ENCODE peak calls at places on chromosome 14, in five cellular contexts. One of them, this sample, is unnamed.

GRCh38 chr14:41605550-41606248 is 977 bp upstream of the LRFN5 start:
- DNase-seq in RWPE1: no peak
- DNase-seq in tibial artery: no peak
- DNase-seq in neural crest cell: peak
- DNase-seq in testis: peak
- DNase-seq in this sample: peak

GRCh38 chr14:61569783-61570182 is 125.5 kb upstream of the HIF1A start:
- DNase-seq in RWPE1: peak
- DNase-seq in tibial artery: peak
- DNase-seq in neural crest cell: no peak
- DNase-seq in testis: no peak
- DNase-seq in this sample: no peak

GRCh38 chr14:29518335-29518734 is 409.3 kb downstream of the PRKD1 start:
- DNase-seq in RWPE1: no peak
- DNase-seq in tibial artery: no peak
- DNase-seq in neural crest cell: no peak
- DNase-seq in testis: no peak
- DNase-seq in this sample: no peak

GRCh38 chr14:80477388-80478160 is 266.3 kb upstream of the DIO2 start:
- DNase-seq in RWPE1: no peak
- DNase-seq in tibial artery: no peak
- DNase-seq in neural crest cell: no peak
- DNase-seq in testis: no peak
- DNase-seq in this sample: no peak

GRCh38 chr14:30243805-30244204 is 315.2 kb upstream of the G2E3 start:
- DNase-seq in RWPE1: peak
- DNase-seq in tibial artery: no peak
- DNase-seq in neural crest cell: no peak
- DNase-seq in testis: no peak
- DNase-seq in this sample: no peak

GRCh38 chr14:71362920-71363584 is 455.8 kb downstream of the PCNX1 start:
- DNase-seq in RWPE1: no peak
- DNase-seq in tibial artery: no peak
- DNase-seq in neural crest cell: no peak
- DNase-seq in testis: no peak
- DNase-seq in this sample: peak

GRCh38 chr14:72552236-72552635 is 341.7 kb downstream of the DPF3 start:
- DNase-seq in RWPE1: no peak
- DNase-seq in tibial artery: no peak
- DNase-seq in neural crest cell: no peak
- DNase-seq in testis: no peak
- DNase-seq in this sample: no peak

GRCh38 chr14:73738518-73739173 is 24.5 kb upstream of the PNMA1 start:
- DNase-seq in RWPE1: no peak
- DNase-seq in tibial artery: no peak
- DNase-seq in neural crest cell: no peak
- DNase-seq in testis: no peak
- DNase-seq in this sample: no peak

GRCh38 chr14:73452341-73453191 is 5.8 kb downstream of the NUMB start:
- DNase-seq in RWPE1: peak
- DNase-seq in tibial artery: no peak
- DNase-seq in neural crest cell: no peak
- DNase-seq in testis: no peak
- DNase-seq in this sample: no peak

GRCh38 chr14:86779416-86779815 is 1213.6 kb downstream of the GALC start:
- DNase-seq in RWPE1: peak
- DNase-seq in tibial artery: no peak
- DNase-seq in neural crest cell: no peak
- DNase-seq in testis: no peak
- DNase-seq in this sample: no peak

DNA sequence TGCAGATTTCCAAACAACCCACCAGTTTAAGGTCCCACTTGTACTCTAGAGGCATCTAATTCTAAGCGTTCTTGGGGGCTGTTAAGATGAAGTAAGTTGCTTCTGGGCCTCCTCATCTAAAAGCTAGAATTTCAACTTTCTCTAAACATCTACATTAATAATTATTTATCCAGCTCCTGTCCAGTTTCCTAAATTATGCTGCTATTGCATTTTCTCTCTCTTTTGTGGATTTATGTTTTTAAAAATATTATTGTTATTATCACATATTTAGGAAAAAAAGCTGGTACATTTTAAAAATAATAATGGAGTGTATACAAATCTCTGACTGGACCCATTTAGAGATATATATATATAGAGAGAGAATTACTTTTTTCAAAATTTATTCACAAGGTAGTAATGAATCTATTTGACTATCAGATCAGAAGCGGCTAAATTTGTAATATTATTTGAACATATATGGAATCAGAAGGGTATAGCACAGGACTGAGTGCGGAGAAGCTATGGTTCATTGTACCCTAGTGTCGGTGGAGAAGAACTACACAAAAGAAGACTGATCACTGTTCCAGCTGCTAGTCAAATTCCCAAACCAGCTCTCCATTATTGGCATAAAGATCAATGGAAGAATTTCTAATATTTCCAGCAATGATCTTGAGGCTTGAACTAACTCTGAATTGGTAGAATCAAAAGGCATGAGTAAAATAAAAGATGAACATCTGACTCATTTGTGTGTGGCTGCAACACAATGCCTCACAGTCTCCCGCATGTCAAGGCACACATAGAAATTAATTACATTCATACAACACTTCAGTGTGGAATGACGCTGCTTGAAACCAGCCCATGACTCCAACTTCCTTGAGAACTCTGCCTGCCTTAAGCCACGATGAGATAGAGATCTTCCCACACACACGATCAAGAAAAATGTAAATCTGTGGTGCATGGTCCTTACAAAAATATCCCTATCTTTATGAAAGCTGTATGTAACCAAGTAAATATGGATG is 433.4 kb upstream of the OR4E1 start:
- DNase-seq in RWPE1: peak
- DNase-seq in tibial artery: no peak
- DNase-seq in neural crest cell: no peak
- DNase-seq in testis: no peak
- DNase-seq in this sample: no peak
- TF ChIP-seq CTCF in RWPE1: no peak
- TF ChIP-seq CTCF in tibial artery: no peak
- TF ChIP-seq CTCF in neural crest cell: peak
- TF ChIP-seq CTCF in testis: no peak
- TF ChIP-seq CTCF in this sample: no peak

GRCh38 chr14:34064349-34064748 is 113.5 kb upstream of the EGLN3 start:
- DNase-seq in RWPE1: no peak
- DNase-seq in tibial artery: peak
- DNase-seq in neural crest cell: no peak
- DNase-seq in testis: peak
- DNase-seq in this sample: no peak
- TF ChIP-seq CTCF in RWPE1: no peak
- TF ChIP-seq CTCF in tibial artery: no peak
- TF ChIP-seq CTCF in neural crest cell: no peak
- TF ChIP-seq CTCF in testis: no peak
- TF ChIP-seq CTCF in this sample: no peak

GRCh38 chr14:102326583-102326982 is 7.0 kb downstream of the ZNF839 start:
- DNase-seq in RWPE1: no peak
- DNase-seq in tibial artery: no peak
- DNase-seq in neural crest cell: no peak
- DNase-seq in testis: no peak
- DNase-seq in this sample: no peak

GRCh38 chr14:102333795-102334415 is 14.4 kb downstream of the ZNF839 start:
- DNase-seq in RWPE1: no peak
- DNase-seq in tibial artery: no peak
- DNase-seq in neural crest cell: no peak
- DNase-seq in testis: no peak
- DNase-seq in this sample: no peak

GRCh38 chr14:102333395-102333794 is 13.8 kb downstream of the ZNF839 start:
- DNase-seq in RWPE1: no peak
- DNase-seq in tibial artery: no peak
- DNase-seq in neural crest cell: no peak
- DNase-seq in testis: no peak
- DNase-seq in this sample: no peak

GRCh38 chr14:102335163-102335562 is 15.6 kb downstream of the ZNF839 start:
- DNase-seq in RWPE1: no peak
- DNase-seq in tibial artery: no peak
- DNase-seq in neural crest cell: no peak
- DNase-seq in testis: no peak
- DNase-seq in this sample: no peak

GRCh38 chr14:102330806-102331205 is 11.3 kb downstream of the ZNF839 start:
- DNase-seq in RWPE1: no peak
- DNase-seq in tibial artery: no peak
- DNase-seq in neural crest cell: no peak
- DNase-seq in testis: peak
- DNase-seq in this sample: no peak
- TF ChIP-seq CTCF in RWPE1: no peak
- TF ChIP-seq CTCF in tibial artery: no peak
- TF ChIP-seq CTCF in neural crest cell: no peak
- TF ChIP-seq CTCF in testis: no peak
- TF ChIP-seq CTCF in this sample: no peak

GRCh38 chr14:54398028-54398368 is 1.2 kb downstream of the CDKN3 start:
- DNase-seq in RWPE1: no peak
- DNase-seq in tibial artery: no peak
- DNase-seq in neural crest cell: no peak
- DNase-seq in testis: no peak
- DNase-seq in this sample: no peak
- TF ChIP-seq CTCF in RWPE1: no peak
- TF ChIP-seq CTCF in tibial artery: no peak
- TF ChIP-seq CTCF in neural crest cell: no peak
- TF ChIP-seq CTCF in testis: no peak
- TF ChIP-seq CTCF in this sample: no peak

DNA sequence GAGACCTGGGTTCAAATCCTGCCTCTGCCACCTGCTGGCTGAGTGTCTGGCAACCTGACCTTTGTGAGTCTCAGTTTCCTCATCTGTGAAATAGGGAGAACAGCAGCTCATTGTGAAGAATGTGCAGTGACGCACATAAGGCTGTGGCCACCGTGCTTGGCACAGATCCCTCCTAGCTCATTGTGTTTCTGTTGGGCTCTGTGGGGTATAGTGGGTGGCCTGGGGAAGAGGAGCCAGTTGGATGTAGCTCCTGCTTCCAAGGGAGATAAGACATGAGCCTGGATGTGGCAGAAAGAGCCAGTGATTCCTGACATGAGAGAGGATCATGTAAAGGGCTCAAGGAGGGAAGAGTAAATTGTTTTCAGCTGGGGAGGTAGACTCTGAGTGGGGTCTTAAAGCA is 120.0 kb downstream of the ESRRB start:
- DNase-seq in RWPE1: no peak
- DNase-seq in tibial artery: no peak
- DNase-seq in neural crest cell: no peak
- DNase-seq in testis: no peak
- DNase-seq in this sample: no peak
- TF ChIP-seq CTCF in RWPE1: no peak
- TF ChIP-seq CTCF in tibial artery: no peak
- TF ChIP-seq CTCF in neural crest cell: no peak
- TF ChIP-seq CTCF in testis: no peak
- TF ChIP-seq CTCF in this sample: no peak

GRCh38 chr14:65414961-65415589 is 2.5 kb downstream of the FUT8 start:
- DNase-seq in RWPE1: peak
- DNase-seq in tibial artery: no peak
- DNase-seq in neural crest cell: no peak
- DNase-seq in testis: peak
- DNase-seq in this sample: peak
- TF ChIP-seq CTCF in RWPE1: peak
- TF ChIP-seq CTCF in tibial artery: peak
- TF ChIP-seq CTCF in neural crest cell: peak
- TF ChIP-seq CTCF in testis: peak
- TF ChIP-seq CTCF in this sample: peak

GRCh38 chr14:31543969-31544799 is 17.0 kb upstream of the NUBPL start:
- DNase-seq in RWPE1: no peak
- DNase-seq in tibial artery: no peak
- DNase-seq in neural crest cell: no peak
- DNase-seq in testis: no peak
- DNase-seq in this sample: no peak
- TF ChIP-seq CTCF in RWPE1: no peak
- TF ChIP-seq CTCF in tibial artery: no peak
- TF ChIP-seq CTCF in neural crest cell: peak
- TF ChIP-seq CTCF in testis: no peak
- TF ChIP-seq CTCF in this sample: no peak

GRCh38 chr14:56394826-56395543 is 184.6 kb upstream of the TMEM260 start:
- DNase-seq in RWPE1: no peak
- DNase-seq in tibial artery: no peak
- DNase-seq in neural crest cell: no peak
- DNase-seq in testis: no peak
- DNase-seq in this sample: no peak

GRCh38 chr14:56386024-56386423 is 193.6 kb upstream of the TMEM260 start:
- DNase-seq in RWPE1: no peak
- DNase-seq in tibial artery: no peak
- DNase-seq in neural crest cell: no peak
- DNase-seq in testis: no peak
- DNase-seq in this sample: no peak

GRCh38 chr14:56390859-56391258 is 188.7 kb upstream of the TMEM260 start:
- DNase-seq in RWPE1: no peak
- DNase-seq in tibial artery: no peak
- DNase-seq in neural crest cell: no peak
- DNase-seq in testis: no peak
- DNase-seq in this sample: no peak
- TF ChIP-seq CTCF in RWPE1: no peak
- TF ChIP-seq CTCF in tibial artery: no peak
- TF ChIP-seq CTCF in neural crest cell: no peak
- TF ChIP-seq CTCF in testis: no peak
- TF ChIP-seq CTCF in this sample: no peak

DNA sequence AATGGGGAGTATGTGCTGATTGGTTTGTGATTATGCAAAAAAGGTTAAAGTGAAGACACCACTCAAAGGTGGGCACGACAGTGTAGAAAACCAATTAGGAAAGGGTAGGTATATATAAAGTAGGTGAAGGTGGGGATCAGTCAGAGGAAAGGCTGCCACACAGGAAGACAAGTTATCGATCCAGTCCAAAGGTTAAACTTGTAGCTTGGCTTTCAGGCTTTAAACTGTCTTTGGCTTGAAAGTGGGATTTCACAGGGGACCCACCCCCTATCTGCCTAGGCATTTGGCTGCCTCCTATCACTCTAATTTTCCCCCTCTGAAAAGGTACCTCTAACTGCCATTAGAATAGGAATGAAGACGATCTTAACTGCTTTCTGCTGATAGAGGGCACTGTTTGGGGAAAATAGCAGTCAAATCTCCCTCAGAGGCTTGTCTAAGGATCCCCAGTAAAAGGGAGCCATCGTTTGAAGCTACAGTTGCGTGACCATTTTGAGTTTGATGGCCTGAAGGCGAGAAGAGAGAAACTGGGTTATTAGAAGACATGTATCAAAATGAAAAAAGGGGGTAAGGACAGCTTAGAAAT is 250.2 kb downstream of the GPHN start:
- DNase-seq in RWPE1: no peak
- DNase-seq in tibial artery: no peak
- DNase-seq in neural crest cell: no peak
- DNase-seq in testis: no peak
- DNase-seq in this sample: no peak
- TF ChIP-seq CTCF in RWPE1: no peak
- TF ChIP-seq CTCF in tibial artery: no peak
- TF ChIP-seq CTCF in neural crest cell: no peak
- TF ChIP-seq CTCF in testis: no peak
- TF ChIP-seq CTCF in this sample: peak